ENCODE peak calls at places on chromosome 6, in six cellular contexts. I is NAMALWA; C is adrenal gland; K is esophagus muscularis mucosa; E is stimulated activated CD8-positive, alpha-beta memory T cell treated with anti-CD3 and anti-CD28 coated beads, Interleukin-4, amount 100 ng/mL, for 4 hours; S is activated CD4-positive, alpha-beta memory T cell treated with anti-CD3 and anti-CD28 coated beads for 36 hours. D is an unnamed sample.

GRCh38 chr6:69705954-69706353 is 90.9 kb downstream of the LMBRD1 start:
- DNase-seq in I (no peak), C (no peak), S (no peak), K (no peak), E (no peak), D (peak; percentile 2)

GRCh38 chr6:53282234-53282633 is 66.5 kb downstream of the ELOVL5 start:
- DNase-seq in S (no peak), I (no peak), C (no peak), E (no peak), K (no peak), D (no peak)

GRCh38 chr6:24752917-24753486 is 21.7 kb upstream of the GMNN start:
- DNase-seq in I (no peak), K (peak; percentile 34), C (no peak), S (no peak), E (no peak), D (peak; percentile 15)

GRCh38 chr6:43515808-43516207 is 918 bp downstream of the YIPF3 start:
- DNase-seq in C (no peak), I (no peak), E (no peak), K (no peak), S (no peak), D (no peak)

GRCh38 chr6:21533678-21534077 is 59.9 kb upstream of the SOX4 start:
- DNase-seq in E (no peak), K (no peak), I (no peak), C (no peak), S (no peak), D (no peak)

GRCh38 chr6:150940951-150941350 is 75.4 kb downstream of the MTHFD1L start:
- DNase-seq in I (no peak), C (peak; percentile 40), K (no peak), S (no peak), E (no peak), D (no peak)

GRCh38 chr6:26607434-26608230 is 10.9 kb downstream of the ABT1 start:
- DNase-seq in I (peak; percentile 84), K (no peak), C (peak; percentile 41), E (peak; percentile 7), S (peak; percentile 73), D (peak; percentile 68)

GRCh38 chr6:95216560-95216959 is 360.8 kb upstream of the MANEA start:
- DNase-seq in I (no peak), S (no peak), K (no peak), C (no peak), E (no peak), D (no peak)

GRCh38 chr6:324116-324728 is 31.9 kb downstream of the DUSP22 start:
- DNase-seq in K (no peak), S (no peak), I (no peak), C (no peak), E (no peak), D (no peak)

GRCh38 chr6:26234421-26235239 is 130.4 kb upstream of the BTN3A2 start:
- DNase-seq in K (no peak), E (no peak), I (peak; percentile 93), S (peak; percentile 85), C (peak; percentile 74), D (peak; percentile 95)

GRCh38 chr6:157994126-157994795 is 12.6 kb downstream of the SYNJ2 start:
- DNase-seq in S (no peak), K (no peak), E (no peak), C (peak; percentile 54), I (no peak), D (no peak)

GRCh38 chr6:139016337-139017213 is 12.0 kb upstream of the ABRACL start:
- DNase-seq in I (peak; percentile 75), S (no peak), E (no peak), C (no peak), K (no peak), D (no peak)

GRCh38 chr6:4780360-4780812 is 4.2 kb downstream of the CDYL start:
- DNase-seq in E (no peak), S (peak; percentile 31), C (peak; percentile 31), K (no peak), I (no peak), D (no peak)

GRCh38 chr6:7391244-7391643 is 1.6 kb downstream of the RIOK1 start:
- DNase-seq in I (no peak), E (no peak), C (no peak), K (no peak), S (no peak), D (no peak)

GRCh38 chr6:1580109-1580508 is 29.6 kb upstream of the FOXC1 start:
- DNase-seq in E (no peak), S (no peak), K (peak; percentile 55), I (no peak), C (no peak), D (no peak)

D was measured in erythroblast.